ENCODE peak calls at places on chromosomes 12 and 14, in eight cellular contexts. A, F, K, Q, S, H, J and V are unnamed samples.

GRCh38 chr12:96364092-96364700 is 36.0 kb downstream of the CDK17 start:
- DNase-seq in A (no peak), F (no peak), K (no peak), Q (no peak), S (no peak), H (no peak), J (no peak), V (no peak)

GRCh38 chr12:54750-55535 is 11.6 kb upstream of the IQSEC3 start:
- DNase-seq in A (no peak), F (no peak), K (no peak), Q (no peak), S (no peak), H (no peak), J (no peak), V (no peak)

GRCh38 chr14:64504310-64504896 is at the start of gene ZBTB1:
- DNase-seq in A (peak), F (peak), K (peak), Q (peak), S (peak), H (peak), J (peak), V (peak)

GRCh38 chr14:103386632-103387329 is 1.6 kb downstream of the MARK3 start:
- DNase-seq in A (no peak), F (no peak), K (peak), Q (peak), S (no peak), H (no peak), J (no peak), V (no peak)

GRCh38 chr12:29782821-29783772 is 645 bp downstream of the TMTC1 start:
- DNase-seq in A (peak), F (peak), K (peak), Q (peak), S (no peak), H (peak), J (no peak), V (peak)

GRCh38 chr12:3251691-3252090 is 174.5 kb downstream of the TSPAN9 start:
- DNase-seq in A (no peak), F (no peak), K (no peak), Q (no peak), S (no peak), H (no peak), J (no peak), V (no peak)

GRCh38 chr14:74938873-74939495 is 15.9 kb upstream of the RPS6KL1 start:
- DNase-seq in A (no peak), F (no peak), K (no peak), Q (no peak), S (no peak), H (no peak), J (no peak), V (no peak)

GRCh38 chr12:108565976-108566375 is 3.6 kb downstream of the ISCU start:
- DNase-seq in A (no peak), F (peak), K (peak), Q (no peak), S (peak), H (peak), J (no peak), V (no peak)

GRCh38 chr14:61696753-61697318 is 1.5 kb downstream of the HIF1A start:
- DNase-seq in A (no peak), F (no peak), K (peak), Q (no peak), S (no peak), H (no peak), J (no peak), V (no peak)

GRCh38 chr14:83940253-83940652 is 1589.7 kb upstream of the FLRT2 start:
- DNase-seq in A (no peak), F (no peak), K (no peak), Q (peak), S (no peak), H (no peak), J (no peak), V (no peak)

GRCh38 chr12:95480230-95480629 is 6.3 kb downstream of the METAP2 start:
- DNase-seq in A (no peak), F (no peak), K (peak), Q (no peak), S (peak), H (no peak), J (no peak), V (no peak)

GRCh38 chr12:92412931-92413685 is 267.5 kb upstream of the BTG1 start:
- DNase-seq in A (no peak), F (no peak), K (peak), Q (no peak), S (no peak), H (no peak), J (no peak), V (no peak)

GRCh38 chr12:98106201-98106600 is 409.2 kb upstream of the TMPO start:
- DNase-seq in A (no peak), F (no peak), K (no peak), Q (no peak), S (no peak), H (no peak), J (no peak), V (no peak)

GRCh38 chr14:65462411-65462810 is 49.9 kb downstream of the FUT8 start:
- DNase-seq in A (no peak), F (no peak), K (peak), Q (no peak), S (peak), H (no peak), J (no peak), V (no peak)

GRCh38 chr12:40312982-40313576 is 88.3 kb downstream of the LRRK2 start:
- DNase-seq in A (no peak), F (no peak), K (peak), Q (no peak), S (peak), H (no peak), J (no peak), V (no peak)

GRCh38 chr12:107418976-107419375 is 266.6 kb upstream of the PWP1 start:
- DNase-seq in A (no peak), F (no peak), K (no peak), Q (no peak), S (no peak), H (no peak), J (no peak), V (no peak)

GRCh38 chr14:102362545-102363181 is at the start of the genes CINP and TECPR2:
- DNase-seq in A (peak), F (peak), K (peak), Q (peak), S (peak), H (peak), J (peak), V (peak)

GRCh38 chr14:52313903-52314481 is at the start of gene PTGER2:
- DNase-seq in A (peak), F (peak), K (peak), Q (peak), S (peak), H (peak), J (peak), V (peak)

GRCh38 chr12:121318121-121318520 is 21.6 kb upstream of the CAMKK2 start:
- DNase-seq in A (no peak), F (no peak), K (no peak), Q (no peak), S (no peak), H (no peak), J (no peak), V (no peak)

GRCh38 chr12:118219772-118220171 is 83.8 kb downstream of the PEBP1 start:
- DNase-seq in A (no peak), F (no peak), K (no peak), Q (no peak), S (no peak), H (no peak), J (no peak), V (no peak)

GRCh38 chr12:65876898-65877721 is 52.8 kb downstream of the HMGA2 start:
- DNase-seq in A (no peak), F (no peak), K (peak), Q (peak), S (no peak), H (no peak), J (peak), V (no peak)

GRCh38 chr12:128940974-128941373 is 87.7 kb downstream of the GLT1D1 start:
- DNase-seq in A (no peak), F (no peak), K (no peak), Q (no peak), S (no peak), H (no peak), J (no peak), V (no peak)

GRCh38 chr12:7295529-7295928 is 8.3 kb upstream of the ACSM4 start:
- DNase-seq in A (no peak), F (no peak), K (no peak), Q (no peak), S (no peak), H (no peak), J (no peak), V (no peak)

GRCh38 chr12:108826115-108826806 is 31.1 kb downstream of the SSH1 start:
- DNase-seq in A (peak), F (peak), K (peak), Q (no peak), S (peak), H (peak), J (no peak), V (no peak)

GRCh38 chr14:45068396-45068795 is 15.5 kb upstream of the PRPF39 start:
- DNase-seq in A (no peak), F (no peak), K (no peak), Q (no peak), S (no peak), H (no peak), J (no peak), V (no peak)

GRCh38 chr14:63273717-63274673 is 44.7 kb downstream of the GPHB5 start:
- DNase-seq in A (no peak), F (peak), K (no peak), Q (no peak), S (no peak), H (no peak), J (no peak), V (no peak)

GRCh38 chr14:24837280-24838046 is 203.5 kb upstream of the GZMB start:
- DNase-seq in A (no peak), F (no peak), K (peak), Q (no peak), S (peak), H (no peak), J (no peak), V (no peak)

GRCh38 chr12:12747281-12747680 is 30.1 kb downstream of the CDKN1B start:
- DNase-seq in A (no peak), F (no peak), K (no peak), Q (no peak), S (no peak), H (no peak), J (no peak), V (no peak)

GRCh38 chr12:42482086-42482819 is 107.3 kb downstream of the PRICKLE1 start:
- DNase-seq in A (peak), F (peak), K (peak), Q (peak), S (peak), H (peak), J (no peak), V (no peak)

GRCh38 chr14:104726600-104727451 is 2.8 kb downstream of the ADSS1 start:
- DNase-seq in A (peak), F (no peak), K (no peak), Q (no peak), S (no peak), H (no peak), J (no peak), V (no peak)

GRCh38 chr12:104669057-104669770 is 212.5 kb downstream of the CHST11 start:
- DNase-seq in A (no peak), F (no peak), K (peak), Q (peak), S (no peak), H (peak), J (no peak), V (peak)

GRCh38 chr14:87049886-87050820 is 942.8 kb downstream of the GALC start:
- DNase-seq in A (peak), F (no peak), K (peak), Q (peak), S (peak), H (no peak), J (peak), V (peak)

DNA sequence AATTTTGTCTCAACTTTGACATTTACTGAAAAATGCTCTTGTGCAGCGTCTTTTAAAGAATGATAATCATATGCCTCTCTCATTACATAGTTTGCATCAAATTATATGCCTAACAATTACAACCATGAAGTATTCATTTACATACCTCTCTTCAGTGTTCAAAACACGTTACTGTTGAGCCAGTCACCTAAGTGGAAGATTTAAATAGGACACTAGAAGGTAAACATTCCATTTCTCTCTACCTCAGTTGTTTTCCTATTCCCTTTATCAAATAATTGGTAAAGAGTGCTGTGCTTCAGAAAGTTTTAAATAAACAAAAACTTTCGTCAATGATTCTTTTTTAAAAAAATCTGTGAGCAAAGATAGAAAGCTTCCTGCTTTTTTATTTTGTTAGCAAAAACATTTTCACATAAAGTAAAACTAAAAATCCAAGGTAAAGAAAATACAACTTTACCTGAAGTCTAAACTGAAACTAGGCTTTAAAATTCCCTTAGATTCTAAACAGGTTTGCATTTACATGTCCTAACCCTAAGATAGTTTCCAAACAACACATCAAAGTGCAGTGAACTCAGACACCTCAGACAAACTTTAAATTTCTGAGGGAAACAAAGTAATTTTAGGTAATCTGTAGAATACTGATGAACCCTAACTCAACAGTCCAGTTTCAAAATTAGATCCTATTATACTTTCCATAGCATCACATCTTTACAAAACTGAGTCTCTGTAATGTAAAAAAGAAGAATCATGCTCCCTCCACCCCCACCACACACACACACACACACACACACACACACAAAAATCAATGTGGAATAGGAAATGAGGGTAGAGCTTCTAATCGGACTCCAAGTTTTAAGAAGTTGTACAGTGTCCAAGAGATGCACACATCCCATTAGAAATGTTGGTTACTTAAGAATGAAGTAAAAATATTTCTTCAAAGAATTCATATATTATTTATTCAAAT is 46.2 kb downstream of the PAWR start:
- DNase-seq in A (no peak), F (no peak), K (no peak), Q (no peak), S (no peak), H (no peak), J (no peak), V (no peak)
- TF ChIP-seq CTCF in A (no peak), F (no peak), K (no peak), Q (no peak), S (no peak), H (no peak), J (no peak), V (no peak)

DNA sequence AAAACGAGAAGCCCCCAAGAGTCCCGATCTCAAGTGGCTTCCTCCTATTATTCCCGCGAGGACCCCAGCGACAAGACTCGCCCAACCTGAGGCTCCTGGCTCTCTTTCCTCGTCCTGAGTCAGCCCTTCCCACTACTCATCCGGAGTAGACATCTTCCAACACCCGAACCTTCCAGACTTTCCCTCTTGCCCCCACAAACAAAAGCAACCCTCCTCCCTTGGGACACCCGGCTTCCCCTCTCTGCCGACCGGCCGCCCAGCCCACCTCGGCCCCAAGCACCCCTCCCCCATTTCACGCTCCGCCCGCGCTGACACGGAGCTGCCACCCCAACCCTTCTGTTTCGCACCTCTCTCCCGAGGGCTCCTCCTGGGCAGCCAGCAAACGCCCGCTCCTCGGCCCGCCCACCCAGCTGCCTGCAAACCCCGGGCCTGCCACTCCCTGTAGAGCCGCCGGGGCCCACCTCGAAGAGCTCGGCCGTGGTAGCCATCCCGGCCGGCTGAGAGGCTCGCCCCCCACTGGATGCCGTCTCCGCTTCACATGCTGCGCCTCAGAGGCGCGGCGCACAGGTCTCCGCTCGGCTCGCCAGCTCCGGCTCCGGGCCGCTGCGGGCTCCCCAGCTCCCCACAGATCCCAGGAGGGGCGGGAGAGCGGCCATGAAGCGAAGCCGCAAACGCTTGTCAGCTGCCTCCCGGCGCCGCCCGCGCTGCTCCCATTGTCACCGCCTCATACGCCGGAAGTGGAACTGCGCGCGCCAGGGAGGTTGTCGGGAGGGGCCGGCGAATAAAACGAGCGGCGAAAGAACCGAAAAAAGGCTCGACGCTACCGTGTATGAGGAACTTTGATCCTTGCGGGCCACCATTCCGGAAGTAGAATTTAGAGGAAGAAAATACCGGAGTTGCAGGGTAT is at the start of the genes AP5M1 and EXOC5:
- DNase-seq in A (peak), F (peak), K (peak), Q (peak), S (peak), H (peak), J (peak), V (peak)
- TF ChIP-seq CTCF in A (no peak), F (no peak), K (no peak), Q (no peak), S (peak), H (no peak), J (peak), V (peak)

GRCh38 chr12:122895290-122895689 is 634 bp downstream of the VPS37B start:
- DNase-seq in A (no peak), F (no peak), K (no peak), Q (no peak), S (no peak), H (no peak), J (no peak), V (no peak)

GRCh38 chr12:122895757-122896636 is at the start of gene VPS37B:
- DNase-seq in A (peak), F (peak), K (peak), Q (peak), S (peak), H (peak), J (peak), V (peak)

GRCh38 chr12:122896662-122897061 is 738 bp upstream of the VPS37B start:
- DNase-seq in A (no peak), F (no peak), K (no peak), Q (no peak), S (no peak), H (no peak), J (no peak), V (no peak)

GRCh38 chr12:122893208-122894151 is 2.4 kb downstream of the VPS37B start:
- DNase-seq in A (no peak), F (no peak), K (no peak), Q (no peak), S (no peak), H (no peak), J (no peak), V (no peak)

GRCh38 chr12:122894173-122895121 is 1.5 kb downstream of the VPS37B start:
- DNase-seq in A (no peak), F (no peak), K (no peak), Q (no peak), S (no peak), H (no peak), J (no peak), V (no peak)
- TF ChIP-seq CTCF in A (no peak), F (no peak), K (no peak), Q (no peak), S (no peak), H (no peak), J (no peak), V (no peak)

DNA sequence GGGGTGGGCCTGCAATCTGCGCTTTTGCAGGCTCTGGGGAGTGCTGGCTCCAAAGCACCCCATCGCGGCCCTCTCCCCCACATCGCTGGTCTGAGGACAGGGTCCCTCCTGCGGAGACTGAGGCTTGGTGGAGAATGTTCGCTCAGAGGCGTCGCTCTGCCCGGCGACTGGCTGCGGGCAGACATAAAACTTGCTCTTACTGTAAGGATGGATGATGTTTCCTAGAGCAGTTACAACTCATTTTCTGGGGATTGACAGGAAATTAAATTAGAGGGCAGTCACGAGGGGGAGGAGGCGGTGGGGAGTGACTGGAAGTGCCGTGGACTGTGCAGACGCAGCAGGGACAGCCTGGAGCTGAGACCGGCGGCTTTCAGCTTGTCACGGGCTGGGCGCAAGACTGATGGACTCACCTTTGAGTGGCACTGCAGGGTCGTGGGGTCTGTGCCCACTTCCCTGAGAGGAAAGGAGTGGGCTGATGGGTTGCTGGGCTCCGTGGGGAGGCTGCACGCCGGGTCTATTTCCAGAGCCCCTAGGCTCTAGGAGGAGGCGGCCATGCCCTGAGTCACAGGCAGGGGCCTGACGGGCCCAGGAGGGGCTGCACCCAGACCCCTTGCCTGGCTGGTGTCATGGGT is 32.8 kb downstream of the NOC4L start:
- DNase-seq in A (no peak), F (peak), K (no peak), Q (no peak), S (no peak), H (peak), J (no peak), V (no peak)
- TF ChIP-seq CTCF in A (no peak), F (no peak), K (no peak), Q (no peak), S (no peak), H (no peak), J (no peak), V (no peak)

DNA sequence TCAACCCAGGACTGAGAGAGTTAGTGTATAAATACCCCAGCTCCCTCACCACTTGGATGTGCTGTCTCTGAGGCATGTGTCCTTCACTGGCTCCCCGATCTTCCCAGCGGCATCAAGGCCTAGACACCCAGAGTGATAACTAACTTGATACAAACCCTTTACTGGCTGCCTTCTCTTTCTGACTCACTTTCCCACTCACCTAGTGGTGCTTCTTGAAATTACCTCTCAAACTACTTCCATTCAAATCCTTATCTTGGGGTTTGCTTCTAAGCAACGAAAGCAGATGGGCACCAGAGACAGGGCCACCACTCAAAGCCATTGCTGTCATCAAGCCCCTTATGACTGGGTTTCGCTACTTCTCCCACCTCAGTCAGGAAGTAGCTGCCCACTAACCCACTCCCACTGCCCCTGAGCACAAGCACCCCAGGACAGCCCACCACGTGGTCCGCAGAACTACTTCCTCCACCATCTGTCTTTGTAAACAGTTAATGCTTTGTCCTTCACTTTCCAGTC is 17.2 kb downstream of the ZFP36L1 start:
- DNase-seq in A (no peak), F (peak), K (no peak), Q (no peak), S (no peak), H (no peak), J (peak), V (no peak)
- TF ChIP-seq CTCF in A (peak), F (no peak), K (peak), Q (peak), S (peak), H (no peak), J (no peak), V (no peak)